ENCODE peak calls at places on chromosomes 6 and 20, in nine cellular contexts. G, M, S, X, W, P, L, T and C are unnamed samples. For H3K4me1 and H3K9me3, the result is how much of the 10 kb centered on the place peaks cover.

GRCh38 chr6:102732908-102733307 is 1339.4 kb downstream of the GRIK2 start:
- DNase-seq in G (no peak), M (no peak), S (no peak), X (no peak), W (no peak), P (no peak), L (no peak), T (no peak), C (no peak)

GRCh38 chr6:10180138-10181074 is 234.5 kb downstream of the TFAP2A start:
- DNase-seq in G (no peak), M (no peak), S (no peak), X (no peak), W (no peak), P (no peak), L (no peak), T (no peak), C (no peak)

GRCh38 chr6:54992789-54993188 is 146.2 kb downstream of the FAM83B start:
- DNase-seq in G (no peak), M (no peak), S (no peak), X (peak), W (no peak), P (no peak), L (no peak), T (no peak), C (no peak)

GRCh38 chr20:62141397-62142251 is 1.6 kb downstream of the PSMA7 start:
- DNase-seq in G (no peak), M (no peak), S (peak), X (peak), W (peak), P (peak), L (no peak), T (no peak), C (no peak)

GRCh38 chr6:28977351-28978136 is 27.6 kb downstream of the ZNF311 start:
- DNase-seq in G (no peak), M (no peak), S (no peak), X (peak), W (no peak), P (no peak), L (no peak), T (no peak), C (no peak)

GRCh38 chr6:134201716-134202115 is 116.2 kb downstream of the SGK1 start:
- DNase-seq in G (no peak), M (no peak), S (no peak), X (no peak), W (no peak), P (no peak), L (no peak), T (no peak), C (no peak)

GRCh38 chr6:160071805-160072687 is 49.6 kb upstream of the SLC22A1 start:
- DNase-seq in G (no peak), M (no peak), S (no peak), X (no peak), W (no peak), P (no peak), L (peak), T (no peak), C (no peak)

GRCh38 chr6:150323205-150323604 is 45.6 kb upstream of the IYD start:
- DNase-seq in G (no peak), M (no peak), S (no peak), X (no peak), W (no peak), P (no peak), L (no peak), T (no peak), C (no peak)

GRCh38 chr20:38581013-38581412 is at the start of gene ADIG:
- DNase-seq in G (no peak), M (peak), S (peak), X (no peak), W (no peak), P (no peak), L (no peak), T (no peak), C (no peak)

GRCh38 chr6:710601-711571 is 17.9 kb upstream of the EXOC2 start:
- DNase-seq in G (peak), M (peak), S (peak), X (peak), W (no peak), P (peak), L (peak), T (peak), C (peak)

GRCh38 chr20:46543959-46544358 is 6.5 kb downstream of the OCSTAMP start:
- DNase-seq in G (no peak), M (no peak), S (no peak), X (no peak), W (no peak), P (no peak), L (no peak), T (no peak), C (no peak)

GRCh38 chr20:63940071-63940471 is 16.1 kb downstream of the UCKL1 start:
- DNase-seq in G (no peak), M (no peak), S (no peak), X (no peak), W (no peak), P (peak), L (no peak), T (no peak), C (peak)

GRCh38 chr6:108160009-108160408 is 5.8 kb upstream of the NR2E1 start:
- DNase-seq in G (no peak), M (no peak), S (no peak), X (no peak), W (no peak), P (no peak), L (no peak), T (no peak), C (no peak)

GRCh38 chr6:126811307-126811706 is 307.2 kb upstream of the RSPO3 start:
- DNase-seq in G (no peak), M (peak), S (no peak), X (peak), W (no peak), P (no peak), L (no peak), T (no peak), C (peak)

GRCh38 chr6:81475646-81476045 is 276.8 kb downstream of the TENT5A start:
- DNase-seq in G (no peak), M (no peak), S (no peak), X (no peak), W (no peak), P (no peak), L (no peak), T (no peak), C (no peak)

GRCh38 chr6:16752206-16752867 is 8.9 kb downstream of the ATXN1 start:
- DNase-seq in G (no peak), M (no peak), S (no peak), X (peak), W (no peak), P (no peak), L (no peak), T (no peak), C (no peak)

GRCh38 chr6:113375950-113376846 is 480.9 kb upstream of the MARCKS start:
- DNase-seq in G (no peak), M (no peak), S (no peak), X (peak), W (no peak), P (no peak), L (no peak), T (no peak), C (no peak)

GRCh38 chr6:138999949-139000725 is 12.1 kb upstream of the REPS1 start:
- DNase-seq in G (no peak), M (no peak), S (no peak), X (no peak), W (no peak), P (no peak), L (no peak), T (no peak), C (no peak)

GRCh38 chr20:23659989-23660837 is 22.5 kb upstream of the CST3 start:
- DNase-seq in G (no peak), M (peak), S (no peak), X (peak), W (peak), P (no peak), L (no peak), T (no peak), C (peak)

GRCh38 chr20:10806539-10806938 is 132.7 kb upstream of the JAG1 start:
- DNase-seq in G (no peak), M (peak), S (no peak), X (no peak), W (peak), P (no peak), L (no peak), T (no peak), C (no peak)

GRCh38 chr6:168364793-168365421 is 45.3 kb upstream of the DACT2 start:
- DNase-seq in G (no peak), M (no peak), S (no peak), X (no peak), W (no peak), P (peak), L (no peak), T (no peak), C (peak)

GRCh38 chr6:159981591-159982245 is 12.8 kb downstream of the IGF2R start:
- DNase-seq in G (no peak), M (peak), S (peak), X (peak), W (no peak), P (no peak), L (peak), T (no peak), C (peak)

GRCh38 chr6:35489995-35490791 is 6.7 kb downstream of the TEAD3 start:
- DNase-seq in G (no peak), M (peak), S (peak), X (peak), W (no peak), P (peak), L (no peak), T (no peak), C (peak)

GRCh38 chr6:2843138-2843740 is 1.6 kb upstream of the SERPINB1 start:
- DNase-seq in G (no peak), M (no peak), S (no peak), X (no peak), W (no peak), P (no peak), L (no peak), T (peak), C (no peak)

GRCh38 chr6:16950311-16950710 is 151.5 kb upstream of the STMND1 start:
- DNase-seq in G (no peak), M (no peak), S (no peak), X (no peak), W (no peak), P (no peak), L (no peak), T (no peak), C (no peak)

GRCh38 chr20:31641391-31641790 is 3.7 kb downstream of the COX4I2 start:
- DNase-seq in G (no peak), M (no peak), S (no peak), X (no peak), W (no peak), P (no peak), L (no peak), T (no peak), C (no peak)

GRCh38 chr6:56250266-56250665 is 2.9 kb upstream of the COL21A1 start:
- DNase-seq in G (no peak), M (no peak), S (peak), X (no peak), W (no peak), P (no peak), L (no peak), T (no peak), C (peak)

GRCh38 chr20:20501128-20501527 is 133.2 kb downstream of the INSM1 start:
- DNase-seq in G (no peak), M (no peak), S (no peak), X (no peak), W (no peak), P (no peak), L (no peak), T (no peak), C (no peak)
- H3K4me1 ChIP-seq in G (under half), M (under half), S (under half), X (under half), W (under half), P (under half), L (under half), T (under half), C (under half)

GRCh38 chr20:59778615-59779200 is 154.7 kb downstream of the SYCP2 start:
- DNase-seq in G (no peak), M (no peak), S (no peak), X (no peak), W (no peak), P (no peak), L (no peak), T (no peak), C (peak)

GRCh38 chr20:59783020-59784010 is 150.1 kb downstream of the SYCP2 start:
- DNase-seq in G (no peak), M (peak), S (peak), X (peak), W (no peak), P (no peak), L (peak), T (no peak), C (no peak)

GRCh38 chr20:59779656-59780380 is 153.6 kb downstream of the SYCP2 start:
- DNase-seq in G (no peak), M (no peak), S (no peak), X (no peak), W (no peak), P (no peak), L (no peak), T (no peak), C (peak)

GRCh38 chr20:59780494-59781185 is 152.8 kb downstream of the SYCP2 start:
- DNase-seq in G (no peak), M (no peak), S (no peak), X (no peak), W (no peak), P (no peak), L (no peak), T (no peak), C (peak)

GRCh38 chr20:59781236-59781635 is 152.2 kb downstream of the SYCP2 start:
- DNase-seq in G (no peak), M (no peak), S (no peak), X (no peak), W (no peak), P (no peak), L (no peak), T (no peak), C (peak)
- H3K9me3 ChIP-seq in G (under half), M (under half), S (under half), X (under half), W (under half), P (under half), L (under half), T (under half), C (under half)

DNA sequence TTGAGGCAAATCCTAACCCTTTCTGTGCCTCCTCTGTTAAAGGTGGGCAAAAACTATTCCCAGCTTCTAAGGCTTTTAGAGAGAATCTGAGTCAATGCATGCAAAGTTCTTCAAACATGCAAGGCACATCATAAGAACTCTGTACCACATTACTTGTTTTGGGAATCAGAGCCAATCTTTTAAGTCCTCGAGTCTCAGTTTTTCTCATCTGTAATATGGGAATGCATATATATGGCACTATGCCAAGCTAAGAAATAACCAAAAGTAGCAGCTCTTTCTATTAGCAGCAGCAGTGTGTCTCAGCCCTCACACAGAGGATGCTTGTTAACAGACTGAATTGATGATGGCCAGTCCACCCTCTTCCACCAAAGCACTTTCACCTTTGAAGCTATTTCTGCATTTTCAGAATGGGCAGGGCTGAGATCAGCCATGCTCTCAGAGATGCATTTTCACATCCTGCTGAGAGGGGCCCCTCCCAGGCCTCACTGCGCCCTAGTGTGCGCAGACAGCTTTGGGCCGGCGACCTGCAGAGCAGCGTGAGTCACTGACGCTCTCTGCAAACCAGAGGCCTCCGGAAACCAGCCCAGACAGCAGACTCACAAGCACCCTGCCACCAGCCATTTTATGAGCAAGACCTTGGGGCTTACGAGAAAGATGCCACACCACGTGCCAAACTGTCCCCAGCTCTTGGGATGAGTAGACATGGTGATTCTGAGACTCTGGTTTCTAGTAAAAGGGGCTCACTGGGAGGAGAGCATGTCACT is 138.0 kb downstream of the NFATC2 start:
- DNase-seq in G (peak), M (no peak), S (peak), X (no peak), W (no peak), P (no peak), L (no peak), T (no peak), C (no peak)
- H3K4me1 ChIP-seq in G (half or more), M (under half), S (under half), X (under half), W (under half), P (under half), L (under half), T (under half), C (under half)

GRCh38 chr6:122580731-122581130 is 29.5 kb upstream of the PKIB start:
- DNase-seq in G (no peak), M (no peak), S (no peak), X (no peak), W (no peak), P (no peak), L (no peak), T (no peak), C (no peak)

GRCh38 chr6:122571888-122572287 is 38.3 kb upstream of the PKIB start:
- DNase-seq in G (no peak), M (no peak), S (no peak), X (no peak), W (no peak), P (no peak), L (no peak), T (no peak), C (no peak)

GRCh38 chr6:122578961-122579360 is 31.2 kb upstream of the PKIB start:
- DNase-seq in G (no peak), M (no peak), S (no peak), X (no peak), W (no peak), P (no peak), L (no peak), T (no peak), C (no peak)

GRCh38 chr6:122576888-122577287 is 33.3 kb upstream of the PKIB start:
- DNase-seq in G (no peak), M (no peak), S (no peak), X (no peak), W (no peak), P (no peak), L (no peak), T (no peak), C (no peak)
- H3K9me3 ChIP-seq in G (under half), M (under half), S (under half), X (under half), W (under half), P (under half), L (under half), T (under half), C (under half)

GRCh38 chr6:94049001-94049400 is 629.6 kb upstream of the EPHA7 start:
- DNase-seq in G (no peak), M (no peak), S (no peak), X (no peak), W (no peak), P (no peak), L (no peak), T (no peak), C (no peak)

GRCh38 chr6:94050515-94050914 is 631.2 kb upstream of the EPHA7 start:
- DNase-seq in G (no peak), M (no peak), S (no peak), X (no peak), W (no peak), P (no peak), L (no peak), T (no peak), C (no peak)

DNA sequence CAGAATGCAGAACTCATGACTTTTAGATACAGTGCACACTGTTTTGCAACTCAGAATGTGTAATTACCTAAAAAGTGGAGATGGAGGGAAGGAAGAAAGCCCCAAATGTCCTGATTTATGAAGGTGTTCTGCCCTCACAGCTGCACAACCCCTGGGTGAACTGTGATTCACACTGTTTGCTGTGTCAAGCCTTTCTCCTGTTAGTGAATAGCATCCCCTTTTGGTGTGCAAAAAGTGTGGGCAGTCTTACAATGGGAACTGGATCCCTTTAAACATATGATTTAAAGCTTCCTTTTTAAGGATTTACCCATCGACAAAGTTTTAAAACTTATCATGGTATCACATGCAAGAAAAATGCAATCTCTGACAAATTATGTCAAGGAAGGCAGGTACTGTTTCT is 633.4 kb upstream of the EPHA7 start:
- DNase-seq in G (no peak), M (no peak), S (no peak), X (no peak), W (no peak), P (no peak), L (no peak), T (no peak), C (no peak)
- H3K4me1 ChIP-seq in G (under half), M (under half), S (under half), X (under half), W (under half), P (under half), L (under half), T (under half), C (under half)